ENCODE peak calls at places on chromosome 3, in four cellular contexts. H, W, V and T are unnamed samples. For H3K4me1, the result is how much of the 10 kb centered on the place peaks cover.

GRCh38 chr3:56929809-56930615 is 128.3 kb upstream of the ARHGEF3 start:
- DNase-seq in H (no peak), W (no peak), V (no peak), T (no peak)

GRCh38 chr3:61387817-61388216 is 136.6 kb upstream of the FHIT start:
- DNase-seq in H (no peak), W (no peak), V (no peak), T (no peak)

GRCh38 chr3:119702530-119703527 is at the start of gene CFAP91:
- DNase-seq in H (peak), W (peak), V (peak), T (peak)

GRCh38 chr3:1190576-1190975 is 97.8 kb downstream of the CNTN6 start:
- DNase-seq in H (no peak), W (no peak), V (no peak), T (no peak)

GRCh38 chr3:139204756-139205155 is 139.1 kb upstream of the MRPS22 start:
- DNase-seq in H (no peak), W (peak), V (no peak), T (no peak)

GRCh38 chr3:39809995-39810595 is 686 bp downstream of the MYRIP start:
- DNase-seq in H (no peak), W (no peak), V (no peak), T (peak)

GRCh38 chr3:185402561-185402960 is 39.6 kb downstream of the MAP3K13 start:
- DNase-seq in H (no peak), W (peak), V (no peak), T (no peak)

GRCh38 chr3:151265866-151266265 is 12.5 kb downstream of the P2RY14 start:
- DNase-seq in H (peak), W (no peak), V (no peak), T (peak)

GRCh38 chr3:90010341-90010740 is 902.9 kb downstream of the EPHA3 start:
- DNase-seq in H (no peak), W (no peak), V (no peak), T (no peak)

GRCh38 chr3:33586402-33586801 is 131.7 kb downstream of the CLASP2 start:
- DNase-seq in H (no peak), W (no peak), V (no peak), T (no peak)
- H3K4me1 ChIP-seq in H (under half), W (under half), V (under half), T (under half)

DNA sequence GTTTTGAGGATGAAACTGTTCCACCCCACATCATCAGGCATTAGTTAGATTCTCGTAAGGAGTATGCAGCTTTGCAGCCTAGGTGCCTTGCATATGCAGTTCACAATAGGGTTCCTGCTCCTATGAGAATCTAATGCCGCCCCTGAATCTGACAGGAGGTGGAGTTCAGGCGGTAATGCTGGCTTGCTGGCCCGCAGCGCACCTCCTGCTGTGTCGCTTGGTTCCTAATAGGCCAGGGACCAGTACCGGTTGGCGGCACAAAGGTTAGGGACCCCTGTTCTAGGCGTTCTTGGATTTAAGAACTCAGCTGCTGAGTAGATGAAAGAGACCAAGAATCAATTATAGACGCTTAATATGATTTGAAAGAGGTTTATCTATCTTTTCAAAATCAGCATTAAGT is 595.4 kb downstream of the CADM2 start:
- DNase-seq in H (no peak), W (no peak), V (no peak), T (no peak)
- TF ChIP-seq POLR2AphosphoS5 in H (no peak), W (no peak), V (no peak), T (no peak)

GRCh38 chr3:113210608-113211369 is 568 bp upstream of the BOC start:
- DNase-seq in H (no peak), W (peak), V (no peak), T (no peak)

GRCh38 chr3:113212155-113212844 is 943 bp downstream of the BOC start:
- DNase-seq in H (no peak), W (peak), V (no peak), T (no peak)

GRCh38 chr3:113212845-113213375 is 1.6 kb downstream of the BOC start:
- DNase-seq in H (no peak), W (no peak), V (no peak), T (no peak)

GRCh38 chr3:113214227-113214626 is 2.9 kb downstream of the BOC start:
- DNase-seq in H (no peak), W (peak), V (no peak), T (no peak)

DNA sequence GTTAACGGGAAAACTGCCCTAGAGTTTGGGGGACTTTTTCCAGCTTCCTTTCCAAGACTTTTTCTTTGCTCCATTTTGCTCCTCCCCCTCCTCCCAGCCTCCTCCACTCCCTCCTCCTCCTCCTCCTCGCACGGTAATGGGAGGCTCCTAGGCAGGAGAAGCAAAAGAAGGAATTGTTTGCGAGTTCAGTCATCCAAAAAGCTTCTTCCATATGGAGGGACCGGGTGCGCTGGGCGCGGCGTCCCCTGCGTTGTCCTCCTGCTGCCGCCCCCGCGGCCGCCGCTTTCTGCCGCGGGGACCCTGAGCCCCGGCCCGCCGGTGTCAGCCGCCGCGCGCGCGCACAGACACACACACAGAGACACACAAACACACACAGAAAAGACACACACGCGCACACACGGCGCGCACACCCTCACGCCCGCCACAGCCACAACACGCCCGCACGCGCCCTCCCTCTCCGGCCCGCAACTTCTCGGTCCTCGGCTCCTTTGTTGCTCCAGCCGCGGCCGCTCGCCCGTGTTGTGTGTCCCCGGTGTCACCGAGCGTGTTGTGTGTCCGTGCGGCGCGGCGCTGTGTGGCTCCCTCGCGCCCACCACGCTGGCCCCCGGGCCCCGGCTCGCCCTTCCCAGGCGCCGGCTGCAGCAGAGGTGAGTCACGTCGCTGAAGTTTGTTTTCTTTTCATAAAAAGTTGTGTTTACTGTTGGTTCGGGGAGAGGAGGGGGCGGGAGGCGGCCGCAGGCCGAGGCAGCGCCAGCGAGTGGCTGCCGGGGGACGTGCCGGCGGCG is at the start of gene BOC:
- DNase-seq in H (no peak), W (peak), V (no peak), T (no peak)
- TF ChIP-seq POLR2A in H (no peak), W (no peak), V (peak), T (no peak)

GRCh38 chr3:114554716-114555115 is 260.9 kb downstream of the TIGIT start:
- DNase-seq in H (no peak), W (no peak), V (no peak), T (no peak)
- H3K4me1 ChIP-seq in H (under half), W (under half), V (under half), T (under half)

GRCh38 chr3:134872405-134872804 is 77.3 kb downstream of the EPHB1 start:
- DNase-seq in H (no peak), W (no peak), V (no peak), T (no peak)
- TF ChIP-seq POLR2AphosphoS5 in H (no peak), W (no peak), V (no peak), T (no peak)